ENCODE peak calls at places on chromosomes 5 and 9, in nine cellular contexts. O, H, P, I, M, E, Q, X and S are unnamed samples.

GRCh38 chr9:91196103-91196761 is 165.5 kb downstream of the AUH start:
- DNase-seq in Q (no peak), E (no peak), X (no peak), P (no peak), M (no peak), H (peak; percentile 24), I (no peak), O (no peak), S (no peak)

GRCh38 chr5:30804739-30805313 is 388.7 kb upstream of the CDH6 start:
- DNase-seq in Q (no peak), I (no peak), M (peak; percentile 88), H (peak; percentile 35), X (no peak), O (peak; percentile 20), E (peak; percentile 12), P (no peak), S (no peak)

GRCh38 chr9:128293091-128293490 is 17.0 kb downstream of the SWI5 start:
- DNase-seq in O (no peak), H (no peak), X (no peak), P (no peak), I (no peak), E (no peak), Q (no peak), M (no peak), S (no peak)

GRCh38 chr9:2087500-2088313 is 72.6 kb downstream of the SMARCA2 start:
- DNase-seq in Q (no peak), P (no peak), E (peak; percentile 7), O (peak; percentile 31), M (peak; percentile 59), H (peak; percentile 60), I (no peak), X (no peak), S (no peak)

GRCh38 chr9:20031836-20032235 is 243.0 kb upstream of the SLC24A2 start:
- DNase-seq in P (no peak), X (no peak), Q (no peak), H (no peak), M (peak; percentile 30), O (no peak), E (no peak), I (no peak), S (no peak)

GRCh38 chr5:61306531-61307195 is 25.4 kb upstream of the ZSWIM6 start:
- DNase-seq in I (no peak), E (no peak), P (no peak), Q (no peak), M (peak; percentile 94), O (no peak), X (no peak), H (peak; percentile 81), S (no peak)

GRCh38 chr5:141484499-141485304 is at the start of gene PCDHGC4:
- DNase-seq in E (peak; percentile 11), H (no peak), X (no peak), I (no peak), Q (no peak), M (peak; percentile 57), P (no peak), O (peak; percentile 94), S (no peak)

GRCh38 chr5:43233946-43234345 is 41.9 kb downstream of the NIM1K start:
- DNase-seq in Q (no peak), P (no peak), X (no peak), O (no peak), I (no peak), E (no peak), M (no peak), H (no peak), S (no peak)

DNA sequence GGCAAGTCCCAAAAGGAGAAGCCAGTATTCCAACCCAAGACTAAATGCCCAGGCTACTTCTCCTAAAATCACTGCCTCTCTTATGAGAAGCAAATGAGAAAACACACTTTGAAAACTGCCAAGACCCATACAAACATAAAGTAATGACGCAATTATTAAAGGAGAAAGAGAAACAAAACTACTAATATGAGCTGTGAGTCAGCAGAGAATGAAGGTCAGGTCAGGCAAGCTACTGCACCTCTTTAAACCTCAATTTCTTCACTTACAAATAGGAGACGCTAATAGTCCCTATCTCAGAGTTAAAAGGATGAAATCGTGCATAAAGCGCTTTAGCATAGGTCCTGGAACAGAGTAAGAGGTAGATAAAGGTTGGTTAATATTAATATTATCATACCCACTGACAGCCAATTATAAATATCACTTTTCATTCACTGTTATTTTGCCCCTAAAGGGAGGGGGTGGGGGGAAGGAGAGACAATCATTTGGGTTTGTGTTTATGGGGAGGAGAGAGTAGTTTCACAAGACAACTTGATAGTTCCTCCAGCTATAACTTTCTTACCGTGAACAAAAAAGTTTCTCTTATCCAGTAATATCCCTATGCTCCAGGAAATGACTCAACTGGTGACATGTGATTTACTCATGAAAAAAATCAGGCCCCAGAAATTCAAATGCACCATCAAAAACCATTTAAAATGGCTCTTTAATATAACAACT is 3.6 kb downstream of the PSMB7 start:
- DNase-seq in P (no peak), I (no peak), H (peak; percentile 82), X (no peak), Q (no peak), E (no peak), M (peak; percentile 92), O (no peak), S (no peak)
- H3K4me3 ChIP-seq in P (no peak overlapping the region), I (no peak overlapping the region), H (peak overlapping the region; percentile 27), X (no peak overlapping the region), Q (no peak overlapping the region), E (no peak overlapping the region), M (no peak overlapping the region), O (no peak overlapping the region), S (no peak overlapping the region)

GRCh38 chr9:133608881-133609280 is 308 bp downstream of the FAM163B start:
- DNase-seq in M (no peak), X (no peak), H (no peak), Q (no peak), P (no peak), E (no peak), I (no peak), O (no peak), S (no peak)

GRCh38 chr9:133607381-133607780 is 1.8 kb downstream of the FAM163B start:
- DNase-seq in E (no peak), O (no peak), P (no peak), Q (no peak), M (no peak), I (no peak), X (no peak), H (no peak), S (no peak)

GRCh38 chr9:133607976-133608375 is 1.2 kb downstream of the FAM163B start:
- DNase-seq in Q (no peak), E (no peak), M (no peak), H (no peak), P (no peak), O (no peak), I (no peak), X (peak; percentile 10), S (no peak)

GRCh38 chr9:133608382-133608781 is 807 bp downstream of the FAM163B start:
- DNase-seq in P (no peak), E (no peak), X (peak; percentile 3), M (no peak), O (no peak), Q (no peak), I (no peak), H (no peak), S (no peak)

DNA sequence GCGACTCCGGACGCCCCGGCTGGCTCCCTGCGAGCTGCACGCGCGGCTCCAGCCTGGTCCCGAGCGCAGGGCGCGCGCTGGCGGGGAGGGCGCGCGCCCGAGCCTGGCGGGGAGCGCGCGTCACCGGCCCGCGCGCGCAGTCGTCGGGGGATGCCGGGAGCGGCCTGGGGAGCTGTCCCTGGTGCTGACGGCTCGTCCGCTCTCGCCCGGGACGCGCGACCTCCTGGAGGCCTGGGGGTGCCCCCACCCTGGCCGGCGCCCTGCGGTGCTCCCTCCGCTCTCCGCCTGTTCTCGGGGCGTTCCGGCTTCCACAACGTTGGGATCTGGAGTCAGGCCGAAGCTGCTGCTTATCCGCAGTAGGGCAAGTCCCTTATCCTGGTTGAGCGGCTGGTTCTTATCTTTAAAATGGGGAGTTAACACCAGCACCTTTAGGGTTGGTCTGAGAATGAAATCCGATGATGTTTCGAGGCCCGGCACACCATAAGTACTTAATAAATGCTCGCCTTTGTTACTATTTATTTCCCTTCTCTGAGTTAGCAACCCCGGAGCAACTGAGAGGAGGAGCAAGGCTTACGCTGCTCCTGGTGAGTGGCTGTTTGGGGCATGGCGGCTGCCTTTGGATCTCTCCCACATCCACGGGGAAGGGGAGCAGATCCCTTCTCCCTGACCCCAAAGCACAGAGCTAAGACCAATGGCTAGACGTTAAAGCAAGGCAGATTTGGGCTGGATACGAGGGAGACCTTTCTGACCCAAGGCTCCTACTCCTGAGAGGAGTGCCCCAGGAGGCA is at the start of gene FAM163B:
- DNase-seq in I (no peak), P (no peak), O (peak; percentile 90), X (peak; percentile 29), Q (no peak), M (peak; percentile 48), E (peak; percentile 27), H (peak; percentile 54), S (no peak)
- H3K4me3 ChIP-seq in I (no peak within 1 kb of the TSS), P (no peak within 1 kb of the TSS), O (peak within 1 kb of the TSS; percentile 42), X (peak within 1 kb of the TSS; percentile 41), Q (no peak within 1 kb of the TSS), M (no peak within 1 kb of the TSS), E (no peak within 1 kb of the TSS), H (no peak within 1 kb of the TSS), S (no peak within 1 kb of the TSS)

DNA sequence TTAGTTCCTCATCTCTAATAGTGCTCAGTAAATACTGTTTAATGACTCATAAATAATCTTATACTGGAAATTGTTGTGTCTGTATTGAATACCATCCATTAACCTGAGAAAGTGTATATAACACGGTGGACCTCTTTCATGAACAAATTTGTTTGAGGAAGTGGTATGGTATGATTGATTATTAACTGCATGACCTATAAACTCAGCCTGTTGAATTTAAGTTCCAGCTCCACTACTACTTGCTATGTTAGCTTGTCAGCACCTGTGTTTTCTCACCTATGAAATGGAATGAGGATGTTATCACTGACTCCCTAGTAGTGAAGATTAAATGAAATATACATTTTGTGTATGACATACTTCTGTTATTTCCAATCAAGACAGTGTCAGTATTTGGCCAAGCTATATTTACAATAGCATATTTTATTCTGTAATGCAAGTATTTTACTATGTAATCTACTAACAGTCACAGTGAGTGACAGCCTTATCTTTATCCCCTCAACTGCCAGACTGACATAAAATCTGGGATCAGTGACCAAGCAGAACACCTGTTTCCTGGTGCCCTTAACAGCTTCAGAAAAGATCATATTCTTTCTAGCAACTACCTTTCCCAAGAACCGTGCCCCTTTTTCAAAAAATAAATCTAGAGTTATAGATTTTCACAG is 77.3 kb upstream of the ITGA1 start:
- DNase-seq in I (no peak), O (no peak), E (no peak), Q (no peak), M (no peak), X (no peak), H (no peak), P (no peak), S (no peak)
- H3K4me3 ChIP-seq in I (no peak overlapping the region), O (no peak overlapping the region), E (no peak overlapping the region), Q (no peak overlapping the region), M (no peak overlapping the region), X (no peak overlapping the region), H (no peak overlapping the region), P (no peak overlapping the region), S (no peak overlapping the region)

GRCh38 chr5:103263054-103263453 is 4.5 kb downstream of the MACIR start:
- DNase-seq in M (no peak), I (no peak), X (no peak), O (no peak), P (no peak), H (peak; percentile 32), E (no peak), Q (no peak), S (no peak)

GRCh38 chr5:103262422-103262871 is 3.9 kb downstream of the MACIR start:
- DNase-seq in E (no peak), I (no peak), O (no peak), H (peak; percentile 48), M (peak; percentile 34), P (no peak), X (no peak), Q (no peak), S (no peak)

GRCh38 chr5:103258957-103259704 is 568 bp downstream of the MACIR start:
- DNase-seq in E (peak; percentile 67), P (peak; percentile 25), M (peak; percentile 32), Q (peak; percentile 84), O (peak; percentile 79), X (peak; percentile 57), I (peak; percentile 52), H (peak; percentile 26), S (no peak)

GRCh38 chr5:103259705-103260355 is 1.3 kb downstream of the MACIR start:
- DNase-seq in H (peak; percentile 44), E (peak; percentile 72), Q (no peak), I (no peak), O (peak; percentile 70), P (peak; percentile 19), M (peak; percentile 46), X (no peak), S (no peak)

DNA sequence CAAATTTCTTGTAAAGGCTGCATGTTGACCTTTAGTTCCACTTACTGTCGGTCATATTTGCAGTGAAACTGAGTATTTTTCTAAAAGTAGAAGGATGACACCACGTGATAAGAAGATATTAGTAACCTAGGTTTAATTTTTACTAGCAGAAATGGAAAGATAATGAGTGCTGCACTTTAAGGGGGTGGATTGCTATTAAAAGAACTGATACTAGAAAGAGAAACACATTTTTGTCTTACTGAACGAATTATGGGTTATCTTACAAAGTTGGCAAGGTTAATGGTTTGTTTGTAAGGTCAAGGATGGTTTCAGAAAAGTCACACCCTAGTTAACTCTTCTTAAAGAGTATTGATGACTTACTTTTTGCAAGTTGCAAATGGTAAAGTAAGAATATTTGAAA is 2.4 kb downstream of the MACIR start:
- DNase-seq in I (no peak), E (no peak), X (no peak), M (no peak), O (no peak), Q (no peak), P (no peak), H (no peak), S (no peak)
- H3K4me3 ChIP-seq in I (peak overlapping the region; percentile 0), E (no peak overlapping the region), X (peak overlapping the region; percentile 96), M (no peak overlapping the region), O (peak overlapping the region; percentile 80), Q (no peak overlapping the region), P (no peak overlapping the region), H (peak overlapping the region; percentile 77), S (no peak overlapping the region)